ENCODE peak calls at places on chromosomes 4 and X, in ten cellular contexts. One of them, this sample, is unnamed. For H3K4me1, the result is how much of the 10 kb centered on the place peaks cover.

GRCh38 chr4:142322996-142323395 is 523.1 kb downstream of the INPP4B start:
- DNase-seq in suprapubic skin: no peak
- DNase-seq in transverse colon: no peak
- DNase-seq in H1: no peak
- DNase-seq in spleen: no peak
- DNase-seq in stomach: no peak
- DNase-seq in endothelial cell of umbilical vein: no peak
- DNase-seq in upper lobe of left lung: no peak
- DNase-seq in SK-N-SH: no peak
- DNase-seq in esophagus muscularis mucosa: no peak
- DNase-seq in this sample: no peak

GRCh38 chr4:58502839-58503238 is 1392.7 kb upstream of the IGFBP7 start:
- DNase-seq in suprapubic skin: no peak
- DNase-seq in transverse colon: no peak
- DNase-seq in H1: no peak
- DNase-seq in spleen: no peak
- DNase-seq in stomach: no peak
- DNase-seq in endothelial cell of umbilical vein: no peak
- DNase-seq in upper lobe of left lung: no peak
- DNase-seq in SK-N-SH: peak
- DNase-seq in esophagus muscularis mucosa: no peak
- DNase-seq in this sample: no peak

GRCh38 chr4:70556856-70557255 is 35.2 kb upstream of the AMBN start:
- DNase-seq in suprapubic skin: no peak
- DNase-seq in transverse colon: no peak
- DNase-seq in H1: no peak
- DNase-seq in spleen: no peak
- DNase-seq in stomach: no peak
- DNase-seq in endothelial cell of umbilical vein: no peak
- DNase-seq in upper lobe of left lung: no peak
- DNase-seq in SK-N-SH: no peak
- DNase-seq in esophagus muscularis mucosa: no peak
- DNase-seq in this sample: no peak

GRCh38 chrX:68995780-68996551 is 167.1 kb downstream of the EFNB1 start:
- DNase-seq in suprapubic skin: peak
- DNase-seq in transverse colon: peak
- DNase-seq in H1: peak
- DNase-seq in spleen: no peak
- DNase-seq in stomach: no peak
- DNase-seq in endothelial cell of umbilical vein: peak
- DNase-seq in upper lobe of left lung: no peak
- DNase-seq in SK-N-SH: no peak
- DNase-seq in esophagus muscularis mucosa: peak
- DNase-seq in this sample: no peak

GRCh38 chr4:89288430-89288829 is 19.2 kb downstream of the GPRIN3 start:
- DNase-seq in suprapubic skin: no peak
- DNase-seq in transverse colon: no peak
- DNase-seq in H1: no peak
- DNase-seq in spleen: no peak
- DNase-seq in stomach: no peak
- DNase-seq in endothelial cell of umbilical vein: no peak
- DNase-seq in upper lobe of left lung: no peak
- DNase-seq in SK-N-SH: no peak
- DNase-seq in esophagus muscularis mucosa: no peak
- DNase-seq in this sample: no peak

GRCh38 chr4:7640136-7640535 is 205.4 kb upstream of the PSAPL1 start:
- DNase-seq in suprapubic skin: no peak
- DNase-seq in transverse colon: no peak
- DNase-seq in H1: no peak
- DNase-seq in spleen: no peak
- DNase-seq in stomach: no peak
- DNase-seq in endothelial cell of umbilical vein: no peak
- DNase-seq in upper lobe of left lung: no peak
- DNase-seq in SK-N-SH: no peak
- DNase-seq in esophagus muscularis mucosa: no peak
- DNase-seq in this sample: no peak

GRCh38 chrX:53186363-53186762 is 38.6 kb downstream of the KDM5C start:
- DNase-seq in suprapubic skin: no peak
- DNase-seq in transverse colon: no peak
- DNase-seq in H1: no peak
- DNase-seq in spleen: no peak
- DNase-seq in stomach: no peak
- DNase-seq in endothelial cell of umbilical vein: no peak
- DNase-seq in upper lobe of left lung: no peak
- DNase-seq in SK-N-SH: no peak
- DNase-seq in esophagus muscularis mucosa: no peak
- DNase-seq in this sample: no peak

GRCh38 chrX:136646602-136647239 is 1.2 kb upstream of the CD40LG start:
- DNase-seq in suprapubic skin: no peak
- DNase-seq in transverse colon: no peak
- DNase-seq in H1: no peak
- DNase-seq in spleen: no peak
- DNase-seq in stomach: no peak
- DNase-seq in endothelial cell of umbilical vein: no peak
- DNase-seq in upper lobe of left lung: no peak
- DNase-seq in SK-N-SH: no peak
- DNase-seq in esophagus muscularis mucosa: no peak
- DNase-seq in this sample: no peak

GRCh38 chr4:56804551-56804950 is 16.9 kb downstream of the SPINK2 start:
- DNase-seq in suprapubic skin: no peak
- DNase-seq in transverse colon: no peak
- DNase-seq in H1: no peak
- DNase-seq in spleen: no peak
- DNase-seq in stomach: no peak
- DNase-seq in endothelial cell of umbilical vein: no peak
- DNase-seq in upper lobe of left lung: no peak
- DNase-seq in SK-N-SH: no peak
- DNase-seq in esophagus muscularis mucosa: no peak
- DNase-seq in this sample: no peak

GRCh38 chr4:56803473-56803872 is 18.0 kb downstream of the SPINK2 start:
- DNase-seq in suprapubic skin: no peak
- DNase-seq in transverse colon: no peak
- DNase-seq in H1: no peak
- DNase-seq in spleen: no peak
- DNase-seq in stomach: no peak
- DNase-seq in endothelial cell of umbilical vein: no peak
- DNase-seq in upper lobe of left lung: no peak
- DNase-seq in SK-N-SH: no peak
- DNase-seq in esophagus muscularis mucosa: no peak
- DNase-seq in this sample: peak

GRCh38 chr4:56799291-56799823 is 22.1 kb downstream of the SPINK2 start:
- DNase-seq in suprapubic skin: no peak
- DNase-seq in transverse colon: no peak
- DNase-seq in H1: no peak
- DNase-seq in spleen: no peak
- DNase-seq in stomach: no peak
- DNase-seq in endothelial cell of umbilical vein: no peak
- DNase-seq in upper lobe of left lung: no peak
- DNase-seq in SK-N-SH: no peak
- DNase-seq in esophagus muscularis mucosa: no peak
- DNase-seq in this sample: no peak

DNA sequence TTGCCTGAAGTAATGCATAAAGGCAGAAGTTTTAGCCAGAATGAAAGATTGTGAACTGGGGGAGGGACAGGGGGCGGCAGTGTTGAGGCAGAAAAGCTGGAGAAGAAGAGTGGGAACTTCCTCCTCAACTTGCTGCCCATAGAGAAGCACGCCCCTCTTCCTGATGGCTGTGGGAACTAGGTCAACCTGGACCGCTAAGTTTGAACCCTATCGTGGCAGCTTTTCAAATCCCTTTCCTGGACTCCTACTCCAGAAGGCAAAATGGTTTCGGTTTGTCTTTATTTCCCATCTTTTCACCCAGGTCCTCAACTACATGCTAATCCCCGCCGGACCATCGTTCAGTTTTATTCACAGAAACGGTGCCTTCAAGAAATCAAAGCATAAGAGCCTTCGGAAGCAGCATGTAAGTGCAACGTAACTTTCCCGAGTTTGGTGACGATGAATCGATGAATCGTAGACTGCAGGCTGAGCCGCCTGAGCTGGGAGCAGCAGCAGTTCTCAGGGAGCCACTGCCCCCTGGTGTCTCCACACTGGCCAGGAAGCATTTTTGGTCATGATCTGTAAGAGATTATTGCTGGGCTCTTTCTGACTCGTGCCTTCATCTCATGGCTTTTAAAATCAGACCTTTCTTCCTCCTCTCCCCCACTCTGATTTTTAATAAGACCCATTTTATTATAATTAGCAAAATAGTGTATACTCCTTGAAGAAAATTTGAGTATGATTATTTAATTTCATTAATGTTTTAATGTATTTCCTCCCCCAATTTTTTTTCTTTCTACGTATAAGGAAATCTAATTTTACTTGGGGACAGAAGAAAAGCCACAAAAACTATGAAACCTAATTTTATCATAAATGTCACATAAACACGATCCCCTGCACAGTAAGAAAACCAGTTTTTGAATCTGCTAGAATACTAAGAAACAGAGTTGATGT is 21.4 kb downstream of the SPINK2 start:
- DNase-seq in suprapubic skin: peak
- DNase-seq in transverse colon: peak
- DNase-seq in H1: peak
- DNase-seq in spleen: peak
- DNase-seq in stomach: peak
- DNase-seq in endothelial cell of umbilical vein: peak
- DNase-seq in upper lobe of left lung: peak
- DNase-seq in SK-N-SH: peak
- DNase-seq in esophagus muscularis mucosa: peak
- DNase-seq in this sample: peak
- TF ChIP-seq POLR2AphosphoS5 in suprapubic skin: peak
- TF ChIP-seq POLR2AphosphoS5 in transverse colon: no peak
- TF ChIP-seq POLR2AphosphoS5 in H1: no peak
- TF ChIP-seq POLR2AphosphoS5 in spleen: peak
- TF ChIP-seq POLR2AphosphoS5 in stomach: peak
- TF ChIP-seq POLR2AphosphoS5 in endothelial cell of umbilical vein: no peak
- TF ChIP-seq POLR2AphosphoS5 in upper lobe of left lung: peak
- TF ChIP-seq POLR2AphosphoS5 in SK-N-SH: no peak
- TF ChIP-seq POLR2AphosphoS5 in esophagus muscularis mucosa: peak
- TF ChIP-seq POLR2AphosphoS5 in this sample: peak

DNA sequence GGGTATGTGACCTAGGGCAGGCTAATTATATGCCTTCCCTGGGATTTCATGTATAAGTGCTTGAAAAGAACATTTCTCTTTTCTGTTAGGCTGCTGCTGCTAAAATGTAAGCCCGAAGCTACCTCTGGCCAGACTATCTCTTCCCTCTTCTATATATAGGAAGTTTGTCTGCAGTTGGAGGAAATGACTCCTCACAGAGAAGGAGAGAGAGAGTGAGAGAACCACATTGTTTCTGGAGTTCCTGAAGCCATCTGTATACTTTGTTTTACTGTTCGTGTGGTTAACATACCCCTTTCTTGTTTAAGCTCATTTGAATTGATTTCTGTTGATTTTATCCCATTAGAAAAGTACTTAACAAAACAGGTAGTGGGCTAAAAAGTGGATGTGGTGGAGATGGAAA is 112.4 kb downstream of the TMA16 start:
- DNase-seq in suprapubic skin: no peak
- DNase-seq in transverse colon: no peak
- DNase-seq in H1: no peak
- DNase-seq in spleen: no peak
- DNase-seq in stomach: no peak
- DNase-seq in endothelial cell of umbilical vein: no peak
- DNase-seq in upper lobe of left lung: no peak
- DNase-seq in SK-N-SH: no peak
- DNase-seq in esophagus muscularis mucosa: no peak
- DNase-seq in this sample: no peak
- H3K4me1 ChIP-seq in suprapubic skin: under half
- H3K4me1 ChIP-seq in transverse colon: under half
- H3K4me1 ChIP-seq in H1: under half
- H3K4me1 ChIP-seq in spleen: half or more
- H3K4me1 ChIP-seq in stomach: under half
- H3K4me1 ChIP-seq in endothelial cell of umbilical vein: under half
- H3K4me1 ChIP-seq in upper lobe of left lung: under half
- H3K4me1 ChIP-seq in SK-N-SH: under half
- H3K4me1 ChIP-seq in esophagus muscularis mucosa: under half
- H3K4me1 ChIP-seq in this sample: under half

GRCh38 chr4:78343682-78344081 is 207.9 kb upstream of the ANXA3 start:
- DNase-seq in suprapubic skin: no peak
- DNase-seq in transverse colon: no peak
- DNase-seq in H1: no peak
- DNase-seq in spleen: no peak
- DNase-seq in stomach: no peak
- DNase-seq in endothelial cell of umbilical vein: no peak
- DNase-seq in upper lobe of left lung: no peak
- DNase-seq in SK-N-SH: peak
- DNase-seq in esophagus muscularis mucosa: no peak
- DNase-seq in this sample: no peak

GRCh38 chr4:78346222-78346621 is 205.3 kb upstream of the ANXA3 start:
- DNase-seq in suprapubic skin: no peak
- DNase-seq in transverse colon: no peak
- DNase-seq in H1: no peak
- DNase-seq in spleen: no peak
- DNase-seq in stomach: no peak
- DNase-seq in endothelial cell of umbilical vein: no peak
- DNase-seq in upper lobe of left lung: no peak
- DNase-seq in SK-N-SH: no peak
- DNase-seq in esophagus muscularis mucosa: no peak
- DNase-seq in this sample: no peak

GRCh38 chr4:78347527-78347926 is 204.0 kb upstream of the ANXA3 start:
- DNase-seq in suprapubic skin: no peak
- DNase-seq in transverse colon: no peak
- DNase-seq in H1: no peak
- DNase-seq in spleen: no peak
- DNase-seq in stomach: no peak
- DNase-seq in endothelial cell of umbilical vein: no peak
- DNase-seq in upper lobe of left lung: no peak
- DNase-seq in SK-N-SH: no peak
- DNase-seq in esophagus muscularis mucosa: no peak
- DNase-seq in this sample: no peak

GRCh38 chr4:78345237-78345636 is 206.3 kb upstream of the ANXA3 start:
- DNase-seq in suprapubic skin: no peak
- DNase-seq in transverse colon: no peak
- DNase-seq in H1: no peak
- DNase-seq in spleen: no peak
- DNase-seq in stomach: no peak
- DNase-seq in endothelial cell of umbilical vein: no peak
- DNase-seq in upper lobe of left lung: no peak
- DNase-seq in SK-N-SH: no peak
- DNase-seq in esophagus muscularis mucosa: no peak
- DNase-seq in this sample: no peak
- TF ChIP-seq POLR2AphosphoS5 in suprapubic skin: no peak
- TF ChIP-seq POLR2AphosphoS5 in transverse colon: no peak
- TF ChIP-seq POLR2AphosphoS5 in H1: no peak
- TF ChIP-seq POLR2AphosphoS5 in spleen: no peak
- TF ChIP-seq POLR2AphosphoS5 in stomach: no peak
- TF ChIP-seq POLR2AphosphoS5 in endothelial cell of umbilical vein: no peak
- TF ChIP-seq POLR2AphosphoS5 in upper lobe of left lung: no peak
- TF ChIP-seq POLR2AphosphoS5 in SK-N-SH: no peak
- TF ChIP-seq POLR2AphosphoS5 in esophagus muscularis mucosa: no peak
- TF ChIP-seq POLR2AphosphoS5 in this sample: no peak

DNA sequence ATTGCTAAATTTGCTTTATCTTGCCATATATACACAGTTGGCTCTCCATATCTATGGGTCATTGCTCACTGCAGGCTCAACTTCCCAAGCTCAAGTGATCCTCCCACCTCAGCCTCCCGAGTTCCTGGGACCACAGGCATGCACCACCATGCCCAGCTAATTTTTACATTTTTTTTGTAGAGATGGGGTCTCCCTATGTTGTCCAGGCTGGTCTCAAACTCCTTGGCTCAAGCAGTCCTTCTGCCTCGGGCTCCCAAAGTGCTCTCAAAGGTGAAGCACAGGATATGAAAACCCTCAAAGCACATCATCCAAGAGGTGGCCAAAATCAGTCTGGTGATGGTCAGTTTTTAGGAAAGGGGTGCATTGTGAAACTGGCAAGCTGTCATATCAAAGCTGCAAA is 11.8 kb downstream of the CDS1 start:
- DNase-seq in suprapubic skin: no peak
- DNase-seq in transverse colon: no peak
- DNase-seq in H1: no peak
- DNase-seq in spleen: no peak
- DNase-seq in stomach: no peak
- DNase-seq in endothelial cell of umbilical vein: no peak
- DNase-seq in upper lobe of left lung: no peak
- DNase-seq in SK-N-SH: no peak
- DNase-seq in esophagus muscularis mucosa: no peak
- DNase-seq in this sample: no peak
- H3K4me1 ChIP-seq in suprapubic skin: under half
- H3K4me1 ChIP-seq in transverse colon: under half
- H3K4me1 ChIP-seq in H1: under half
- H3K4me1 ChIP-seq in spleen: under half
- H3K4me1 ChIP-seq in stomach: under half
- H3K4me1 ChIP-seq in endothelial cell of umbilical vein: under half
- H3K4me1 ChIP-seq in upper lobe of left lung: under half
- H3K4me1 ChIP-seq in SK-N-SH: under half
- H3K4me1 ChIP-seq in esophagus muscularis mucosa: under half
- H3K4me1 ChIP-seq in this sample: under half

This sample was measured in prostate gland.